ENCODE peak calls at places on chromosomes 4 and X, in nine cellular contexts. K, T, F, M, E, R, L, N and S are unnamed samples.

GRCh38 chr4:177879851-177880250 is 437.6 kb upstream of the AGA start:
- DNase-seq in M (no peak), E (no peak), L (peak), K (peak), T (no peak), F (no peak), N (no peak), R (no peak), S (no peak)

GRCh38 chrX:43586855-43587254 is 69.2 kb upstream of the MAOA start:
- DNase-seq in R (no peak), E (no peak), T (no peak), F (no peak), N (no peak), L (no peak), M (no peak), K (no peak), S (no peak)

GRCh38 chr4:149166886-149167285 is 648.8 kb downstream of the IQCM start:
- DNase-seq in K (peak), L (no peak), M (no peak), F (no peak), R (no peak), N (no peak), T (no peak), E (no peak), S (no peak)

GRCh38 chr4:185846550-185847210 is 34.7 kb upstream of the SORBS2 start:
- DNase-seq in M (no peak), T (no peak), R (no peak), L (no peak), F (no peak), E (no peak), N (no peak), K (peak), S (no peak)

GRCh38 chr4:150145090-150145949 is 67.1 kb downstream of the DCLK2 start:
- DNase-seq in M (no peak), N (no peak), K (peak), F (no peak), E (no peak), T (no peak), R (no peak), L (peak), S (no peak)

GRCh38 chr4:153115322-153116100 is 88.7 kb upstream of the TRIM2 start:
- DNase-seq in E (peak), T (peak), M (peak), K (peak), F (no peak), N (peak), L (no peak), R (no peak), S (no peak)

GRCh38 chrX:107676559-107677378 is 48.5 kb downstream of the PRPS1 start:
- DNase-seq in E (peak), N (peak), T (peak), F (peak), L (peak), R (peak), M (peak), K (peak), S (peak)

GRCh38 chr4:139594591-139595185 is 38.7 kb upstream of the SETD7 start:
- DNase-seq in N (no peak), R (no peak), T (no peak), F (no peak), L (no peak), K (no peak), E (no peak), M (no peak), S (no peak)

GRCh38 chr4:95045429-95045828 is 287.7 kb downstream of the BMPR1B start:
- DNase-seq in N (no peak), L (no peak), R (no peak), K (no peak), E (no peak), M (no peak), T (no peak), F (no peak), S (no peak)

GRCh38 chr4:76740866-76741662 is 156.9 kb downstream of the SOWAHB start:
- DNase-seq in T (no peak), M (no peak), K (no peak), R (no peak), L (no peak), E (no peak), F (no peak), N (no peak), S (no peak)

GRCh38 chr4:25088342-25088952 is 57.7 kb upstream of the LGI2 start:
- DNase-seq in K (peak), L (no peak), M (peak), N (no peak), T (peak), R (no peak), F (peak), E (no peak), S (no peak)

GRCh38 chr4:72857787-72858186 is 211.7 kb downstream of the COX18 start:
- DNase-seq in N (no peak), M (no peak), K (peak), R (no peak), L (no peak), T (no peak), F (no peak), E (no peak), S (no peak)

GRCh38 chr4:56575820-56576429 is 70.3 kb downstream of the ARL9 start:
- DNase-seq in K (peak), E (no peak), T (no peak), R (peak), N (peak), F (no peak), M (no peak), L (no peak), S (no peak)

GRCh38 chr4:151361126-151361525 is 35.7 kb upstream of the SH3D19 start:
- DNase-seq in N (no peak), T (no peak), L (no peak), K (no peak), F (no peak), R (no peak), M (no peak), E (no peak), S (no peak)

GRCh38 chr4:165684177-165684870 is 188.7 kb upstream of the TLL1 start:
- DNase-seq in E (no peak), M (no peak), L (no peak), N (peak), R (peak), K (peak), F (peak), T (no peak), S (no peak)

GRCh38 chr4:103934178-103934789 is 214.5 kb upstream of the TACR3 start:
- DNase-seq in F (peak), K (peak), R (peak), T (peak), N (peak), M (peak), L (no peak), E (no peak), S (no peak)

GRCh38 chr4:747546-748170 is 42.0 kb downstream of the PCGF3 start:
- DNase-seq in T (no peak), M (no peak), F (no peak), L (no peak), R (no peak), N (no peak), K (no peak), E (no peak), S (no peak)

GRCh38 chr4:143016171-143016570 is 168.5 kb upstream of the USP38 start:
- DNase-seq in N (no peak), T (no peak), M (no peak), R (no peak), F (no peak), L (no peak), K (no peak), E (no peak), S (no peak)

GRCh38 chr4:5467111-5467510 is 241.2 kb downstream of the EVC2 start:
- DNase-seq in N (no peak), T (no peak), E (no peak), M (no peak), R (no peak), F (no peak), L (peak), K (no peak), S (no peak)

GRCh38 chrX:29707088-29707487 is 508.3 kb upstream of the MAGEB2 start:
- DNase-seq in T (no peak), L (no peak), N (no peak), F (no peak), R (no peak), M (no peak), K (no peak), E (no peak), S (no peak)